ENCODE peak calls at places on chromosome 3, in four cellular contexts. I is astrocyte, H is mammary epithelial cell, Y is tibial artery. S is an unnamed sample. For H3K9me3, the result is how much of the 10 kb centered on the place peaks cover.

GRCh38 chr3:128923607-128924385 is 44.4 kb downstream of the ACAD9 start:
- DNase-seq in H (no peak), Y (no peak), I (no peak), S (no peak)

GRCh38 chr3:28982906-28983305 is 298.0 kb upstream of the RBMS3 start:
- DNase-seq in Y (no peak), I (no peak), H (no peak), S (no peak)

GRCh38 chr3:109018828-109019227 is 65.1 kb upstream of the GUCA1C start:
- DNase-seq in H (no peak), Y (no peak), I (no peak), S (no peak)

GRCh38 chr3:153667341-153667740 is 453.8 kb upstream of the ARHGEF26 start:
- DNase-seq in H (no peak), Y (no peak), I (peak), S (no peak)

GRCh38 chr3:45659661-45660566 is 29.3 kb upstream of the SACM1L start:
- DNase-seq in H (no peak), I (peak), Y (peak), S (peak)

GRCh38 chr3:194249323-194250103 is 101.6 kb downstream of the CPN2 start:
- DNase-seq in I (no peak), Y (no peak), H (no peak), S (peak)

GRCh38 chr3:185423178-185423577 is 60.2 kb downstream of the MAP3K13 start:
- DNase-seq in Y (peak), I (peak), H (peak), S (no peak)

GRCh38 chr3:72724070-72724469 is 124.2 kb downstream of the SHQ1 start:
- DNase-seq in I (no peak), H (peak), Y (no peak), S (no peak)

GRCh38 chr3:168996622-168997021 is 666.9 kb downstream of the MECOM start:
- DNase-seq in Y (no peak), I (no peak), H (no peak), S (no peak)

GRCh38 chr3:191802671-191803070 is 341.7 kb downstream of the PYDC2 start:
- DNase-seq in I (no peak), H (no peak), Y (no peak), S (no peak)

GRCh38 chr3:191809326-191809949 is 348.5 kb downstream of the PYDC2 start:
- DNase-seq in H (no peak), I (no peak), Y (no peak), S (no peak)

DNA sequence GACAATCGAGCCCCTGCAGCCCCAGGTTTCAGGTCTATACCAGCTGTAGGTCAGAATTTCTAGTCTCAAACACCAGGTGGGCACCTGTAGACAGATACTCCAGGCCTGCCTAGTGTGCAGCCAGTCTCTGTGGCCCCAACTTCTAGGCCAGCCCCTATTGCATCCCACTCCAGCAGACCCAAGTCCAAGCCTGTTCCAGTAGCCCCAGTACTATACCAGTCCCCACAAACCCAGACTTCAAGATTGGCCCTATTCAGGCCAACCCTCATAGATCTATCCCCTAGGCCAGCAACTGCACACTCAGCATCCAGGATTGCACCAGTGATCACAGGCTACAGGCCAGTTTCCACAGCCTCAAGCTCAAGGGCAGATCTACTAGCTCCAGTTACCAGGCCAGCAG is 344.0 kb downstream of the PYDC2 start:
- DNase-seq in Y (no peak), H (no peak), I (no peak), S (no peak)
- H3K9me3 ChIP-seq in Y (under half), H (under half), I (under half), S (under half)

GRCh38 chr3:177448987-177449975 is 252.0 kb upstream of the TBL1XR1 start:
- DNase-seq in H (peak), I (peak), Y (no peak), S (no peak)

GRCh38 chr3:177451277-177451880 is 254.1 kb upstream of the TBL1XR1 start:
- DNase-seq in I (peak), Y (no peak), H (no peak), S (no peak)

GRCh38 chr3:177452487-177452886 is 255.2 kb upstream of the TBL1XR1 start:
- DNase-seq in Y (no peak), H (peak), I (peak), S (no peak)

GRCh38 chr3:177453087-177453844 is 256.0 kb upstream of the TBL1XR1 start:
- DNase-seq in I (no peak), H (no peak), Y (no peak), S (no peak)

DNA sequence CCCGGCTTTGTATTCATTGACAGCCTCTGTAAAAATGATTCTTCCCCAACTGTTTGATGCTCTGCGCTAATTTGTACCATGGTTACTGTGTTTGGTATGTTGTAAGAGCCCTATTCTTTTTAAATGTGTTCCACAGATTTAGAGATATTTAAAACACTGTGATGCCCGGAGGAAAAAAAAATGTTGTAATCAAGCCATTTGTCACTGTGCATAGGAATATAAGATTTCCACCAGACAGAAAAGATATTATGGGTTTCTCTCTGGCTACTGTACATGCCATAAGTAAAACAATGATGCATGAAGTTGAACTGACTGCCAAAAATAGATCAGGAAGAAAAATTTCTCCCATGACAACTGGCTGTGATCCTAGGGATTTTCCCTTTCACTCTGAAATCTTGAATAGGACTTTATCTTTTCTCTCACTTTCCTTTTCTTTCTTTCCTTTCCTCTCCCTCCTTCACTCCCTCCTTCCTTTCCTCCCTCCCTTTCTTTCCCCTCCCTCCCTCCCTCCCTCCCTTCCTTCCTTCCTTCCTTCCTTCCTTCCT is 254.7 kb upstream of the TBL1XR1 start:
- DNase-seq in I (peak), Y (no peak), H (peak), S (no peak)
- H3K9me3 ChIP-seq in I (under half), Y (under half), H (under half), S (under half)

GRCh38 chr3:248841-249520 is 52.4 kb downstream of the CHL1 start:
- DNase-seq in H (no peak), Y (no peak), I (no peak), S (no peak)
- H3K9me3 ChIP-seq in H (under half), Y (under half), I (under half), S (under half)

DNA sequence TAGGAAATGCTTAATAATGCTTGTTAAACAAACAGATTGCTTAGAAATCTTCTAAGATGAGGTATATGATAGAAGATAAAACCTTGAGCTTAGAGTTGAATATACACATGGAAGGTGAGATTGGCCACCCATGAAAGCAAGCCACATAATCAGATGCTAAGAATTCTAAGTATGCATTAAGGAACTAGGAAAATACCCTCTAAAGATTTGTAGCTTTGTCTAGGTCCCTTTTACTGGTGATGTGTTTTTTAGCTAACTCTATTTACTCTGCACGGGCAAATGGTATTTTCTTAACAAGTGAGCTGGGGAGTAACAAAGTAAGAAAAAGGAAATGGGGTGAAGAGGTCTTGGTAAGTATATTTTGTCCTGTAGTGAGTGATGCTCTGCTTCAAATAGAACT is 310.3 kb downstream of the OXSM start:
- DNase-seq in Y (no peak), I (no peak), H (no peak), S (no peak)
- H3K9me3 ChIP-seq in Y (under half), I (under half), H (under half), S (under half)

GRCh38 chr3:53802256-53802880 is 43.9 kb downstream of the CHDH start:
- DNase-seq in H (no peak), Y (no peak), I (no peak), S (no peak)
- H3K9me3 ChIP-seq in H (under half), Y (under half), I (under half), S (under half)

GRCh38 chr3:380801-381200 is 184.2 kb downstream of the CHL1 start:
- DNase-seq in I (no peak), H (no peak), Y (no peak), S (no peak)

GRCh38 chr3:373193-373784 is 176.7 kb downstream of the CHL1 start:
- DNase-seq in H (no peak), Y (no peak), I (no peak), S (peak)

GRCh38 chr3:374459-374858 is 177.9 kb downstream of the CHL1 start:
- DNase-seq in I (no peak), H (no peak), Y (no peak), S (no peak)

DNA sequence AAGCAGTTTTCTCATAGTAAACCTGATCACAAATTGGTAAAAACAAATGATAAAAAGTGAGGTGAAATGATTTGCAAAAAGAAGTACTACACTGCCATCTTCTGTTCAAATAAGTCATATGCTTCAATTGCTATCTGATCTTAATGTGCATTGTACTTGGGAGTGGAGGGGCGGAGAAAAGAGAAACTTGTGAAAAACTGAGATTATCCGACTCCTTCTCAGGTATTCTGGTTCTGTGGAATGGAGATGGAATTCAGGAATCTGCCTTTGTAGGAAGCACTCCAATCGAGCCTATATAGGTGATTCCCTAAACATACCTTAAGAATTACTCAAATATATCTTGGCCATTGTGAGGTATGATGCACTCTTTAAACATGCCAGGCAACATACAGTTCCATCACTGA is 180.6 kb downstream of the CHL1 start:
- DNase-seq in Y (no peak), H (peak), I (peak), S (no peak)
- H3K9me3 ChIP-seq in Y (under half), H (under half), I (under half), S (under half)

DNA sequence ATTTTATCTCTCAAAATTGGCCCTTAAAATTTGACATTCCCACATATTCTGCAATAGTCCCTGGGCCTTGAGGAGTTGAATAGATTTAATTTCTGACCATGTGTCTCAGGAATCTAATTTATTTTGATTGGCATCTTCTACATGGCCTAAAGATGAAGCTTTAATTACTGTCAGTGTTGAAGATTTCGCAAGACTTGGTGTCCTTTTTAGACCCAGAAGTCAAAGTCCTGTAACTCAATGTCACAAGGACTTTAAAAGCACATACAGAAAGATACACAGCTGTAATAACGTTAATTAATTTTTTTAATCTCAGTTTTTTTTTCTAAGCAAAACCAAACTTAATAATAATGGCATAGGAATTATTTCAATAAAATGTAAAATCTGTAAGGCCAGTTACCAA is 163.9 kb downstream of the SUCNR1 start:
- DNase-seq in H (no peak), Y (no peak), I (no peak), S (no peak)
- H3K9me3 ChIP-seq in H (under half), Y (under half), I (under half), S (under half)

GRCh38 chr3:16148213-16148612 is 26.3 kb upstream of the GALNT15 start:
- DNase-seq in Y (no peak), I (no peak), H (no peak), S (no peak)
- H3K9me3 ChIP-seq in Y (under half), I (under half), H (under half), S (under half)